ENCODE peak calls at places on chromosomes 12 and 14, in nine cellular contexts. P is OCI-LY7; N is T-helper 2 cell; X is endothelial cell of umbilical vein; D is NCI-H2081; I is SHP77 treated with DMSO at 0.1 percent for 48 hours; Y is tibial nerve; R is activated T-cell treated with anti-CD3 and anti-CD28 coated beads, Interleukin-2, amount 50 U/mL, for 72 hours; K is stimulated activated CD8-positive, alpha-beta memory T cell treated with anti-CD3 and anti-CD28 coated beads, Interleukin-4, amount 100 ng/mL, for 48 hours. M is an unnamed sample.

GRCh38 chr14:71942904-71943694 is 10.9 kb downstream of the RGS6 start:
- DNase-seq in K (no peak), X (no peak), Y (no peak), D (no peak), P (no peak), N (no peak), I (no peak), R (no peak), M (no peak)

GRCh38 chr14:65034021-65034420 is 47.3 kb downstream of the FNTB start:
- DNase-seq in I (no peak), X (no peak), Y (no peak), N (no peak), R (no peak), K (no peak), D (no peak), P (no peak), M (no peak)

GRCh38 chr14:101228949-101229541 is 325.5 kb upstream of the RTL1 start:
- DNase-seq in K (no peak), X (no peak), R (no peak), Y (no peak), N (no peak), D (no peak), I (no peak), P (no peak), M (no peak)

GRCh38 chr12:94615284-94616216 is 34.8 kb downstream of the TMCC3 start:
- DNase-seq in N (no peak), Y (no peak), R (no peak), X (peak; percentile 69), K (no peak), I (no peak), D (peak; percentile 59), P (no peak), M (peak; percentile 52)

GRCh38 chr14:72894623-72895378 is 900 bp upstream of the DPF3 start:
- DNase-seq in X (peak; percentile 59), K (peak; percentile 33), R (peak; percentile 6), D (no peak), Y (no peak), I (no peak), N (no peak), P (no peak), M (peak; percentile 75)

GRCh38 chr12:29564925-29565324 is 67.4 kb upstream of the OVCH1 start:
- DNase-seq in D (no peak), Y (no peak), I (no peak), R (no peak), K (no peak), X (no peak), N (no peak), P (no peak), M (no peak)

GRCh38 chr14:104101651-104102281 is 16.3 kb downstream of the ASPG start:
- DNase-seq in D (no peak), N (no peak), K (no peak), I (no peak), X (no peak), Y (no peak), P (no peak), R (no peak), M (no peak)

GRCh38 chr12:62931481-62931880 is 3.5 kb downstream of the PPM1H start:
- DNase-seq in X (no peak), I (no peak), D (no peak), R (no peak), Y (no peak), K (no peak), N (no peak), P (no peak), M (no peak)

GRCh38 chr14:74697976-74698375 is 14.9 kb downstream of the AREL1 start:
- DNase-seq in R (no peak), X (no peak), P (no peak), Y (no peak), N (no peak), K (no peak), D (no peak), I (no peak), M (no peak)

GRCh38 chr12:52582489-52582888 is 8.8 kb upstream of the KRT74 start:
- DNase-seq in D (no peak), R (no peak), K (no peak), N (no peak), X (no peak), I (no peak), P (no peak), Y (no peak), M (no peak)

GRCh38 chr12:52633383-52633782 is 15.0 kb upstream of the KRT73 start:
- DNase-seq in Y (no peak), X (no peak), P (peak; percentile 29), I (no peak), D (no peak), N (no peak), R (no peak), K (peak; percentile 24), M (no peak)

GRCh38 chr14:80212025-80212402 is 710 bp upstream of the DIO2 start:
- DNase-seq in X (peak; percentile 31), I (no peak), N (no peak), K (no peak), P (no peak), R (no peak), Y (no peak), D (no peak), M (no peak)

GRCh38 chr12:11500222-11500860 is 105.0 kb upstream of the PRB2 start:
- DNase-seq in X (peak; percentile 75), Y (peak; percentile 73), N (peak; percentile 67), P (peak; percentile 24), R (peak; percentile 84), I (no peak), D (no peak), K (peak; percentile 91), M (peak; percentile 95)

GRCh38 chr12:26473291-26473690 is 277.9 kb downstream of the SSPN start:
- DNase-seq in I (no peak), N (no peak), D (no peak), P (peak; percentile 89), X (no peak), K (no peak), R (no peak), Y (no peak), M (no peak)

GRCh38 chr14:106507354-106507753 is 981.0 kb downstream of the TMEM121 start:
- DNase-seq in I (no peak), Y (no peak), X (no peak), P (no peak), D (no peak), K (no peak), N (no peak), R (peak; percentile 37), M (no peak)

GRCh38 chr14:52399886-52400599 is 85.9 kb downstream of the PTGER2 start:
- DNase-seq in X (no peak), I (no peak), R (no peak), N (no peak), D (no peak), Y (no peak), P (no peak), K (no peak), M (no peak)

GRCh38 chr12:98591209-98591608 is 2.3 kb upstream of the SLC25A3 start:
- DNase-seq in P (peak; percentile 43), Y (no peak), I (no peak), K (no peak), X (no peak), R (no peak), D (no peak), N (no peak), M (no peak)

GRCh38 chr14:68941820-68942219 is 37.3 kb downstream of the ACTN1 start:
- DNase-seq in R (no peak), Y (no peak), P (no peak), N (no peak), I (no peak), D (no peak), K (no peak), X (peak; percentile 50), M (no peak)

GRCh38 chr14:56811596-56812363 is 1.5 kb upstream of the OTX2 start:
- DNase-seq in X (no peak), K (no peak), N (no peak), R (no peak), P (no peak), Y (no peak), D (no peak), I (no peak), M (peak; percentile 67)

GRCh38 chr12:90250766-90251165 is 542.1 kb upstream of the ATP2B1 start:
- DNase-seq in I (no peak), X (peak; percentile 47), N (no peak), K (no peak), P (no peak), R (no peak), D (no peak), Y (peak; percentile 64), M (no peak)

GRCh38 chr12:124636138-124636968 is 68.9 kb upstream of the NCOR2 start:
- DNase-seq in D (no peak), R (peak; percentile 77), N (peak; percentile 15), X (no peak), I (no peak), K (peak; percentile 73), P (no peak), Y (no peak), M (no peak)